ENCODE peak calls at places on chromosomes 6 and 20, in four cellular contexts. W, O, Y and T are unnamed samples.

GRCh38 chr6:168192901-168193815 is 114.1 kb upstream of the FRMD1 start:
- DNase-seq in W (no peak), O (peak), Y (no peak), T (no peak)

GRCh38 chr6:5786321-5787053 is 220.2 kb downstream of the NRN1 start:
- DNase-seq in W (peak), O (no peak), Y (peak), T (no peak)

GRCh38 chr20:7859371-7859802 is 80.9 kb downstream of the HAO1 start:
- DNase-seq in W (peak), O (no peak), Y (peak), T (peak)

GRCh38 chr6:116971959-116972358 is 94.9 kb downstream of the RFX6 start:
- DNase-seq in W (peak), O (no peak), Y (peak), T (peak)

GRCh38 chr20:63381781-63382431 is 20.8 kb upstream of the CHRNA4 start:
- DNase-seq in W (no peak), O (no peak), Y (peak), T (no peak)

GRCh38 chr6:165653196-165653595 is 9.8 kb downstream of the PDE10A start:
- DNase-seq in W (no peak), O (no peak), Y (no peak), T (no peak)

GRCh38 chr6:135310291-135310690 is 129.2 kb downstream of the MYB start:
- DNase-seq in W (peak), O (no peak), Y (no peak), T (no peak)

GRCh38 chr6:2000962-2001361 is 244.4 kb downstream of the GMDS start:
- DNase-seq in W (no peak), O (no peak), Y (no peak), T (no peak)

GRCh38 chr20:3586111-3586510 is 77.1 kb downstream of the GFRA4 start:
- DNase-seq in W (no peak), O (no peak), Y (no peak), T (peak)

GRCh38 chr6:26260110-26260637 is 104.8 kb upstream of the BTN3A2 start:
- DNase-seq in W (no peak), O (no peak), Y (no peak), T (no peak)

GRCh38 chr6:145814035-145814500 is 527 bp downstream of the FBXO30 start:
- DNase-seq in W (peak), O (peak), Y (peak), T (no peak)

GRCh38 chr6:124389127-124389526 is 573.1 kb upstream of the RNF217 start:
- DNase-seq in W (no peak), O (no peak), Y (no peak), T (peak)

GRCh38 chr6:136401749-136402148 is 112.1 kb upstream of the BCLAF1 start:
- DNase-seq in W (no peak), O (no peak), Y (no peak), T (peak)